ENCODE peak calls at places on chromosome 5, in seven cellular contexts. One of them, this sample, is unnamed.

GRCh38 chr5:177432905-177433657 is 6.6 kb downstream of the GRK6 start:
- DNase-seq in tibial artery: no peak
- DNase-seq in CD4-positive, alpha-beta memory T cell: no peak
- DNase-seq in lower lobe of right lung: no peak
- DNase-seq in testis: no peak
- DNase-seq in neuronal stem cell: no peak
- DNase-seq in ovary: no peak
- DNase-seq in this sample: no peak

GRCh38 chr5:72109625-72110024 is 2.4 kb downstream of the MAP1B start:
- DNase-seq in neuronal stem cell: no peak
- DNase-seq in ovary: no peak
- DNase-seq in testis: peak
- DNase-seq in CD4-positive, alpha-beta memory T cell: no peak
- DNase-seq in lower lobe of right lung: no peak
- DNase-seq in tibial artery: peak
- DNase-seq in this sample: no peak

GRCh38 chr5:29161897-29162296 is 2031.6 kb upstream of the CDH6 start:
- DNase-seq in lower lobe of right lung: no peak
- DNase-seq in ovary: no peak
- DNase-seq in testis: no peak
- DNase-seq in tibial artery: no peak
- DNase-seq in CD4-positive, alpha-beta memory T cell: no peak
- DNase-seq in neuronal stem cell: no peak
- DNase-seq in this sample: no peak

GRCh38 chr5:83927140-83927733 is 206.6 kb upstream of the HAPLN1 start:
- DNase-seq in lower lobe of right lung: peak
- DNase-seq in tibial artery: peak
- DNase-seq in CD4-positive, alpha-beta memory T cell: no peak
- DNase-seq in testis: peak
- DNase-seq in ovary: peak
- DNase-seq in neuronal stem cell: peak
- DNase-seq in this sample: no peak

GRCh38 chr5:178386532-178386931 is 153.9 kb upstream of the PHYKPL start:
- DNase-seq in lower lobe of right lung: peak
- DNase-seq in ovary: no peak
- DNase-seq in neuronal stem cell: no peak
- DNase-seq in CD4-positive, alpha-beta memory T cell: no peak
- DNase-seq in tibial artery: no peak
- DNase-seq in testis: no peak
- DNase-seq in this sample: no peak

GRCh38 chr5:30749971-30750370 is 443.5 kb upstream of the CDH6 start:
- DNase-seq in CD4-positive, alpha-beta memory T cell: no peak
- DNase-seq in lower lobe of right lung: no peak
- DNase-seq in tibial artery: no peak
- DNase-seq in ovary: no peak
- DNase-seq in neuronal stem cell: no peak
- DNase-seq in testis: no peak
- DNase-seq in this sample: no peak

GRCh38 chr5:154523704-154524103 is 45.7 kb upstream of the HAND1 start:
- DNase-seq in testis: peak
- DNase-seq in CD4-positive, alpha-beta memory T cell: no peak
- DNase-seq in tibial artery: no peak
- DNase-seq in ovary: no peak
- DNase-seq in lower lobe of right lung: no peak
- DNase-seq in neuronal stem cell: no peak
- DNase-seq in this sample: no peak

GRCh38 chr5:51821697-51822096 is 438.4 kb downstream of the ISL1 start:
- DNase-seq in lower lobe of right lung: no peak
- DNase-seq in ovary: no peak
- DNase-seq in tibial artery: no peak
- DNase-seq in neuronal stem cell: no peak
- DNase-seq in CD4-positive, alpha-beta memory T cell: no peak
- DNase-seq in testis: no peak
- DNase-seq in this sample: no peak

GRCh38 chr5:173591300-173591622 is 25.2 kb downstream of the BOD1 start:
- DNase-seq in tibial artery: no peak
- DNase-seq in ovary: no peak
- DNase-seq in CD4-positive, alpha-beta memory T cell: no peak
- DNase-seq in lower lobe of right lung: no peak
- DNase-seq in neuronal stem cell: no peak
- DNase-seq in testis: no peak
- DNase-seq in this sample: no peak

GRCh38 chr5:158914008-158914407 is 185.7 kb downstream of the EBF1 start:
- DNase-seq in lower lobe of right lung: no peak
- DNase-seq in testis: no peak
- DNase-seq in CD4-positive, alpha-beta memory T cell: no peak
- DNase-seq in tibial artery: no peak
- DNase-seq in neuronal stem cell: no peak
- DNase-seq in ovary: no peak
- DNase-seq in this sample: no peak

GRCh38 chr5:152271420-152271819 is 133.7 kb downstream of the NMUR2 start:
- DNase-seq in lower lobe of right lung: no peak
- DNase-seq in ovary: no peak
- DNase-seq in testis: peak
- DNase-seq in tibial artery: no peak
- DNase-seq in neuronal stem cell: peak
- DNase-seq in CD4-positive, alpha-beta memory T cell: no peak
- DNase-seq in this sample: no peak

GRCh38 chr5:9601055-9601739 is 29.0 kb downstream of the TAS2R1 start:
- DNase-seq in neuronal stem cell: no peak
- DNase-seq in CD4-positive, alpha-beta memory T cell: no peak
- DNase-seq in lower lobe of right lung: no peak
- DNase-seq in testis: no peak
- DNase-seq in ovary: no peak
- DNase-seq in tibial artery: no peak
- DNase-seq in this sample: no peak

GRCh38 chr5:179930788-179931473 is 23.2 kb upstream of the TBC1D9B start:
- DNase-seq in lower lobe of right lung: no peak
- DNase-seq in neuronal stem cell: no peak
- DNase-seq in ovary: no peak
- DNase-seq in CD4-positive, alpha-beta memory T cell: no peak
- DNase-seq in tibial artery: no peak
- DNase-seq in testis: no peak
- DNase-seq in this sample: no peak

GRCh38 chr5:91486638-91487037 is 103.5 kb upstream of the ARRDC3 start:
- DNase-seq in testis: no peak
- DNase-seq in CD4-positive, alpha-beta memory T cell: no peak
- DNase-seq in lower lobe of right lung: no peak
- DNase-seq in ovary: no peak
- DNase-seq in neuronal stem cell: no peak
- DNase-seq in tibial artery: no peak
- DNase-seq in this sample: peak

GRCh38 chr5:106680330-106680729 is 990.4 kb downstream of the EFNA5 start:
- DNase-seq in neuronal stem cell: no peak
- DNase-seq in tibial artery: no peak
- DNase-seq in lower lobe of right lung: no peak
- DNase-seq in CD4-positive, alpha-beta memory T cell: no peak
- DNase-seq in testis: no peak
- DNase-seq in ovary: no peak
- DNase-seq in this sample: no peak

GRCh38 chr5:79503794-79504495 is 10.0 kb downstream of the HOMER1 start:
- DNase-seq in neuronal stem cell: no peak
- DNase-seq in testis: no peak
- DNase-seq in lower lobe of right lung: no peak
- DNase-seq in CD4-positive, alpha-beta memory T cell: no peak
- DNase-seq in tibial artery: no peak
- DNase-seq in ovary: no peak
- DNase-seq in this sample: peak

GRCh38 chr5:15717002-15717401 is 217.0 kb downstream of the FBXL7 start:
- DNase-seq in ovary: no peak
- DNase-seq in neuronal stem cell: no peak
- DNase-seq in lower lobe of right lung: no peak
- DNase-seq in CD4-positive, alpha-beta memory T cell: no peak
- DNase-seq in testis: no peak
- DNase-seq in tibial artery: no peak
- DNase-seq in this sample: no peak

GRCh38 chr5:143044265-143044664 is 274.1 kb downstream of the ARHGAP26 start:
- DNase-seq in ovary: no peak
- DNase-seq in CD4-positive, alpha-beta memory T cell: no peak
- DNase-seq in neuronal stem cell: no peak
- DNase-seq in tibial artery: no peak
- DNase-seq in lower lobe of right lung: no peak
- DNase-seq in testis: no peak
- DNase-seq in this sample: no peak

GRCh38 chr5:32859211-32859641 is 148.1 kb downstream of the NPR3 start:
- DNase-seq in testis: no peak
- DNase-seq in CD4-positive, alpha-beta memory T cell: no peak
- DNase-seq in tibial artery: no peak
- DNase-seq in neuronal stem cell: no peak
- DNase-seq in lower lobe of right lung: no peak
- DNase-seq in ovary: no peak
- DNase-seq in this sample: peak

GRCh38 chr5:172350212-172351181 is 66.9 kb upstream of the UBTD2 start:
- DNase-seq in lower lobe of right lung: peak
- DNase-seq in testis: no peak
- DNase-seq in CD4-positive, alpha-beta memory T cell: no peak
- DNase-seq in neuronal stem cell: no peak
- DNase-seq in ovary: no peak
- DNase-seq in tibial artery: no peak
- DNase-seq in this sample: no peak

GRCh38 chr5:123665822-123666371 is 153.9 kb downstream of the CSNK1G3 start:
- DNase-seq in neuronal stem cell: no peak
- DNase-seq in ovary: no peak
- DNase-seq in lower lobe of right lung: no peak
- DNase-seq in tibial artery: no peak
- DNase-seq in CD4-positive, alpha-beta memory T cell: no peak
- DNase-seq in testis: no peak
- DNase-seq in this sample: no peak

GRCh38 chr5:16877267-16877935 is 58.7 kb downstream of the MYO10 start:
- DNase-seq in testis: no peak
- DNase-seq in tibial artery: no peak
- DNase-seq in CD4-positive, alpha-beta memory T cell: no peak
- DNase-seq in lower lobe of right lung: no peak
- DNase-seq in neuronal stem cell: no peak
- DNase-seq in ovary: no peak
- DNase-seq in this sample: no peak

GRCh38 chr5:149441986-149442385 is 62.9 kb upstream of the IL17B start:
- DNase-seq in ovary: peak
- DNase-seq in testis: no peak
- DNase-seq in CD4-positive, alpha-beta memory T cell: no peak
- DNase-seq in lower lobe of right lung: no peak
- DNase-seq in tibial artery: no peak
- DNase-seq in neuronal stem cell: no peak
- DNase-seq in this sample: no peak
- H3K27ac ChIP-seq in ovary: peak
- H3K27ac ChIP-seq in testis: no peak
- H3K27ac ChIP-seq in CD4-positive, alpha-beta memory T cell: no peak
- H3K27ac ChIP-seq in lower lobe of right lung: no peak
- H3K27ac ChIP-seq in tibial artery: no peak
- H3K27ac ChIP-seq in neuronal stem cell: no peak
- H3K27ac ChIP-seq in this sample: peak

GRCh38 chr5:3738909-3739308 is 143.3 kb downstream of the IRX1 start:
- DNase-seq in ovary: no peak
- DNase-seq in CD4-positive, alpha-beta memory T cell: no peak
- DNase-seq in neuronal stem cell: no peak
- DNase-seq in testis: no peak
- DNase-seq in lower lobe of right lung: no peak
- DNase-seq in tibial artery: no peak
- DNase-seq in this sample: no peak
- H3K27ac ChIP-seq in ovary: no peak
- H3K27ac ChIP-seq in CD4-positive, alpha-beta memory T cell: no peak
- H3K27ac ChIP-seq in neuronal stem cell: no peak
- H3K27ac ChIP-seq in testis: no peak
- H3K27ac ChIP-seq in lower lobe of right lung: no peak
- H3K27ac ChIP-seq in tibial artery: no peak
- H3K27ac ChIP-seq in this sample: no peak

GRCh38 chr5:160378325-160378724 is 7.9 kb upstream of the C1QTNF2 start:
- DNase-seq in ovary: no peak
- DNase-seq in neuronal stem cell: no peak
- DNase-seq in lower lobe of right lung: no peak
- DNase-seq in tibial artery: no peak
- DNase-seq in CD4-positive, alpha-beta memory T cell: no peak
- DNase-seq in testis: no peak
- DNase-seq in this sample: no peak
- H3K27ac ChIP-seq in ovary: no peak
- H3K27ac ChIP-seq in neuronal stem cell: no peak
- H3K27ac ChIP-seq in lower lobe of right lung: no peak
- H3K27ac ChIP-seq in tibial artery: no peak
- H3K27ac ChIP-seq in CD4-positive, alpha-beta memory T cell: no peak
- H3K27ac ChIP-seq in testis: no peak
- H3K27ac ChIP-seq in this sample: no peak

GRCh38 chr5:141841781-141842180 is 36.4 kb downstream of the PCDH1 start:
- DNase-seq in testis: no peak
- DNase-seq in CD4-positive, alpha-beta memory T cell: no peak
- DNase-seq in neuronal stem cell: no peak
- DNase-seq in lower lobe of right lung: peak
- DNase-seq in tibial artery: peak
- DNase-seq in ovary: no peak
- DNase-seq in this sample: no peak

GRCh38 chr5:141845371-141845821 is 32.8 kb downstream of the PCDH1 start:
- DNase-seq in lower lobe of right lung: no peak
- DNase-seq in CD4-positive, alpha-beta memory T cell: no peak
- DNase-seq in neuronal stem cell: no peak
- DNase-seq in ovary: no peak
- DNase-seq in testis: no peak
- DNase-seq in tibial artery: no peak
- DNase-seq in this sample: no peak

GRCh38 chr5:141841376-141841775 is 36.8 kb downstream of the PCDH1 start:
- DNase-seq in neuronal stem cell: no peak
- DNase-seq in tibial artery: no peak
- DNase-seq in CD4-positive, alpha-beta memory T cell: no peak
- DNase-seq in ovary: no peak
- DNase-seq in testis: no peak
- DNase-seq in lower lobe of right lung: peak
- DNase-seq in this sample: no peak

GRCh38 chr5:141844414-141845097 is 33.7 kb downstream of the PCDH1 start:
- DNase-seq in lower lobe of right lung: no peak
- DNase-seq in CD4-positive, alpha-beta memory T cell: no peak
- DNase-seq in neuronal stem cell: no peak
- DNase-seq in ovary: no peak
- DNase-seq in tibial artery: no peak
- DNase-seq in testis: no peak
- DNase-seq in this sample: no peak

DNA sequence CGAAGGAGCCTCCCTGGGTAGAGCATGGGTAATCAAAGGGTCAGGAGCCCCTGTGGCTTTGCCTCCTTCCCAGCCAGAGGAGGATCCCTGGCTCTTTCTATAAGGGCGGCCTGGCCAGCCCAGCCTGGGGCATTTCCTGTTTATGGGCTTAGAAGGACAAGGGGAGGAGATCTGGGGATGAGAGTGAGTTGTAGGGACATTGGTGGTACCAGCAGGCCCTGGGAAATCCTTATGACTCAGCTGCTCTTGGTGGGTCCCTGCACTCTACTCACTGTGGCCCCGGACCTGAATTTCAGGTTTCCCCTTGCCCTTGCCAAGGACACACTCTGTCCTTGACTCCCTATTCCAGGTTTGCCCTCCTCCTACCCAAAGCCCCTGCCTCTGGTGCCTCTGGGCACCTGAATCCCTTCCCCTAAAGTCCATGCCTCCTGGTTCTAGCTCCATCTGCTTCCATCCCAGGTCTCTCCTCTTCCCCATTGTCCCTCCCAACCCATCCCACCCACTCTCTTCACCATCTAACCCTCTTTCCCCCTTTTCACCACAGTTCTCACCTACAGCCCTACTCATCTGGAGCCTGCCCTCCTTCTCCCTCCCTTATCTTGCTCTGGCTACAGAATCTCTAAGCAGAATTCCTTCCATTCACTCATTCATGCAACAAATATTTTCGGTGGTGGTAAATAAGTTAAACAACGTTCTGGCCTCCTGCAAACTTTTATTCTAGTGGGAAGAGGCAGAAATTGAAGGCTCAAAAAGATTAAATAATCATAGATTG is 34.9 kb downstream of the PCDH1 start:
- DNase-seq in lower lobe of right lung: no peak
- DNase-seq in tibial artery: no peak
- DNase-seq in neuronal stem cell: no peak
- DNase-seq in CD4-positive, alpha-beta memory T cell: no peak
- DNase-seq in ovary: no peak
- DNase-seq in testis: no peak
- DNase-seq in this sample: no peak
- H3K27ac ChIP-seq in lower lobe of right lung: peak
- H3K27ac ChIP-seq in tibial artery: peak
- H3K27ac ChIP-seq in neuronal stem cell: no peak
- H3K27ac ChIP-seq in CD4-positive, alpha-beta memory T cell: no peak
- H3K27ac ChIP-seq in ovary: no peak
- H3K27ac ChIP-seq in testis: no peak
- H3K27ac ChIP-seq in this sample: no peak